ENCODE peak calls at places on chromosomes 2 and 18, in nine cellular contexts. H is ELF-1; Z is GM13976; D is C1 segment of cervical spinal cord; I is stimulated activated CD4-positive, alpha-beta T cell treated with anti-CD3 and anti-CD28 coated beads, TNF-alpha, amount 100 ng/mL, for 1 hour; X is hepatocyte; S is AG04449; E is stimulated activated CD8-positive, alpha-beta memory T cell treated with anti-CD3 and anti-CD28 coated beads, Interleukin-2, amount 100 ng/mL, for 1 hour; Q is fibroblast of lung. B is an unnamed sample.

GRCh38 chr2:39663187-39663930 is 2.4 kb upstream of the TMEM178A start:
- DNase-seq in H (no peak), Z (no peak), D (no peak), I (no peak), X (no peak), S (no peak), E (no peak), Q (peak), B (no peak)

GRCh38 chr2:30425326-30425725 is 21.7 kb upstream of the LCLAT1 start:
- DNase-seq in H (no peak), Z (no peak), D (no peak), I (no peak), X (no peak), S (no peak), E (no peak), Q (peak), B (no peak)

GRCh38 chr2:83613178-83613577 is 845.9 kb downstream of the SUCLG1 start:
- DNase-seq in H (no peak), Z (no peak), D (no peak), I (no peak), X (no peak), S (no peak), E (no peak), Q (no peak), B (no peak)

GRCh38 chr18:22136395-22136794 is 33.0 kb upstream of the GATA6 start:
- DNase-seq in H (no peak), Z (no peak), D (no peak), I (no peak), X (no peak), S (no peak), E (no peak), Q (peak), B (no peak)

GRCh38 chr18:10776493-10776892 is 250.7 kb downstream of the NAPG start:
- DNase-seq in H (no peak), Z (no peak), D (no peak), I (no peak), X (no peak), S (no peak), E (no peak), Q (no peak), B (no peak)

GRCh38 chr2:207624170-207625013 is 802 bp downstream of the METTL21A start:
- DNase-seq in H (peak), Z (peak), D (peak), I (peak), X (peak), S (no peak), E (peak), Q (peak), B (peak)

GRCh38 chr2:173500953-173501352 is 146.3 kb downstream of the CDCA7 start:
- DNase-seq in H (no peak), Z (no peak), D (no peak), I (no peak), X (no peak), S (no peak), E (no peak), Q (no peak), B (no peak)

GRCh38 chr2:36568533-36569246 is 29.3 kb downstream of the FEZ2 start:
- DNase-seq in H (no peak), Z (no peak), D (no peak), I (no peak), X (no peak), S (no peak), E (no peak), Q (peak), B (no peak)

GRCh38 chr2:150811259-150811912 is 323.9 kb upstream of the RND3 start:
- DNase-seq in H (no peak), Z (no peak), D (no peak), I (no peak), X (no peak), S (no peak), E (no peak), Q (no peak), B (no peak)

GRCh38 chr2:47867205-47867604 is 39.1 kb downstream of the FBXO11 start:
- DNase-seq in H (no peak), Z (no peak), D (no peak), I (no peak), X (peak), S (no peak), E (no peak), Q (peak), B (peak)

GRCh38 chr2:188456114-188456909 is 164.6 kb downstream of the GULP1 start:
- DNase-seq in H (peak), Z (no peak), D (no peak), I (no peak), X (no peak), S (no peak), E (no peak), Q (no peak), B (no peak)

GRCh38 chr18:61616111-61616610 is 276.6 kb downstream of the RNF152 start:
- DNase-seq in H (peak), Z (no peak), D (no peak), I (no peak), X (no peak), S (no peak), E (no peak), Q (no peak), B (no peak)

GRCh38 chr2:176125215-176126054 is 2.9 kb downstream of the HOXD9 start:
- DNase-seq in H (peak), Z (no peak), D (no peak), I (no peak), X (no peak), S (no peak), E (no peak), Q (no peak), B (no peak)

GRCh38 chr2:108633379-108633778 is 85.9 kb upstream of the RANBP2 start:
- DNase-seq in H (no peak), Z (no peak), D (no peak), I (no peak), X (no peak), S (no peak), E (no peak), Q (no peak), B (no peak)

GRCh38 chr2:221095381-221095780 is 476.7 kb downstream of the EPHA4 start:
- DNase-seq in H (no peak), Z (no peak), D (no peak), I (no peak), X (no peak), S (no peak), E (no peak), Q (peak), B (no peak)

GRCh38 chr18:5865521-5865920 is 29.8 kb downstream of the TMEM200C start:
- DNase-seq in H (no peak), Z (no peak), D (no peak), I (no peak), X (no peak), S (no peak), E (no peak), Q (no peak), B (no peak)

GRCh38 chr2:159044804-159045286 is 76.4 kb downstream of the TANC1 start:
- DNase-seq in H (peak), Z (no peak), D (no peak), I (no peak), X (no peak), S (no peak), E (no peak), Q (peak), B (no peak)

GRCh38 chr2:128371248-128371630 is 52.6 kb upstream of the HS6ST1 start:
- DNase-seq in H (no peak), Z (no peak), D (no peak), I (no peak), X (no peak), S (no peak), E (no peak), Q (no peak), B (no peak)

GRCh38 chr2:160816916-160817315 is 323.3 kb upstream of the RBMS1 start:
- DNase-seq in H (no peak), Z (no peak), D (no peak), I (no peak), X (no peak), S (no peak), E (no peak), Q (peak), B (peak)

GRCh38 chr2:182941939-182942338 is 75.5 kb upstream of the FRZB start:
- DNase-seq in H (no peak), Z (no peak), D (no peak), I (no peak), X (no peak), S (no peak), E (no peak), Q (no peak), B (no peak)

GRCh38 chr2:220282221-220282620 is 654.8 kb downstream of the SLC4A3 start:
- DNase-seq in H (no peak), Z (no peak), D (no peak), I (no peak), X (peak), S (no peak), E (no peak), Q (no peak), B (no peak)

GRCh38 chr2:188668017-188668663 is 306.0 kb upstream of the COL3A1 start:
- DNase-seq in H (no peak), Z (no peak), D (no peak), I (no peak), X (peak), S (peak), E (no peak), Q (peak), B (no peak)

GRCh38 chr2:10087360-10087759 is 7.1 kb upstream of the CYS1 start:
- DNase-seq in H (no peak), Z (no peak), D (no peak), I (no peak), X (peak), S (no peak), E (no peak), Q (no peak), B (peak)

GRCh38 chr2:26784570-26785234 is 1.2 kb upstream of the CENPA start:
- DNase-seq in H (peak), Z (no peak), D (no peak), I (no peak), X (no peak), S (no peak), E (no peak), Q (no peak), B (no peak)

GRCh38 chr2:219453691-219454131 is 19.1 kb downstream of the SPEG start:
- DNase-seq in H (peak), Z (no peak), D (no peak), I (no peak), X (peak), S (peak), E (no peak), Q (peak), B (peak)

GRCh38 chr2:124953921-124954320 is 928.8 kb downstream of the CNTNAP5 start:
- DNase-seq in H (no peak), Z (no peak), D (no peak), I (no peak), X (no peak), S (no peak), E (no peak), Q (no peak), B (no peak)

GRCh38 chr2:181300600-181301291 is 156.4 kb upstream of the ITGA4 start:
- DNase-seq in H (no peak), Z (no peak), D (no peak), I (no peak), X (no peak), S (no peak), E (no peak), Q (no peak), B (no peak)

GRCh38 chr2:25881759-25882158 is 3.5 kb upstream of the ASXL2 start:
- DNase-seq in H (no peak), Z (no peak), D (no peak), I (no peak), X (no peak), S (no peak), E (no peak), Q (no peak), B (no peak)

GRCh38 chr2:219344756-219345458 is 12.4 kb upstream of the RESP18 start:
- DNase-seq in H (no peak), Z (no peak), D (no peak), I (no peak), X (peak), S (no peak), E (no peak), Q (peak), B (peak)

GRCh38 chr2:240922234-240922981 is 16.3 kb downstream of the CROCC2 start:
- DNase-seq in H (peak), Z (no peak), D (no peak), I (no peak), X (no peak), S (no peak), E (no peak), Q (no peak), B (no peak)

GRCh38 chr2:667332-668000 is 9.7 kb downstream of the TMEM18 start:
- DNase-seq in H (no peak), Z (no peak), D (no peak), I (no peak), X (peak), S (no peak), E (no peak), Q (peak), B (peak)

GRCh38 chr2:33056170-33056569 is 109.4 kb downstream of the LTBP1 start:
- DNase-seq in H (no peak), Z (no peak), D (no peak), I (no peak), X (no peak), S (no peak), E (no peak), Q (no peak), B (no peak)

GRCh38 chr2:196096982-196097745 is 28.5 kb upstream of the DNAH7 start:
- DNase-seq in H (peak), Z (no peak), D (no peak), I (no peak), X (no peak), S (no peak), E (no peak), Q (no peak), B (no peak)

GRCh38 chr2:78397198-78397597 is 628.3 kb upstream of the REG3G start:
- DNase-seq in H (no peak), Z (no peak), D (no peak), I (no peak), X (no peak), S (no peak), E (no peak), Q (no peak), B (no peak)

GRCh38 chr2:53088062-53088461 is 679.5 kb upstream of the CHAC2 start:
- DNase-seq in H (no peak), Z (no peak), D (no peak), I (no peak), X (no peak), S (no peak), E (no peak), Q (no peak), B (no peak)

B was measured in COR-L47.